ENCODE peak calls at places on chromosomes 13 and 19, in eight cellular contexts. U is heart right ventricle; I is CD4-positive, CD25-positive, alpha-beta regulatory T cell; Q is OCI-LY7; H is mucosa of descending colon; K is effector memory CD4-positive, alpha-beta T cell; G is IMR-90; L is transverse colon. Y is an unnamed sample.
A peak's percentile ranks its signal among the peaks of the same experiment; 100 is the strongest.

GRCh38 chr19:21767065-21767800 is at the start of gene ZNF100:
- DNase-seq in U (peak; percentile 94), I (peak; percentile 95), Q (peak; percentile 96), H (peak; percentile 93), K (peak; percentile 64), G (peak; percentile 90), L (peak; percentile 94), Y (peak; percentile 96)

GRCh38 chr19:1066251-1066747 is 668 bp upstream of the ARHGAP45 start:
- DNase-seq in U (no peak), I (no peak), Q (no peak), H (peak; percentile 69), K (no peak), G (no peak), L (no peak), Y (no peak)

GRCh38 chr19:15534957-15535864 is 26.9 kb downstream of the CYP4F22 start:
- DNase-seq in U (no peak), I (no peak), Q (no peak), H (no peak), K (no peak), G (no peak), L (no peak), Y (no peak)

GRCh38 chr13:32426191-32426980 is 1.5 kb downstream of the N4BP2L1 start:
- DNase-seq in U (no peak), I (peak; percentile 91), Q (peak; percentile 79), H (no peak), K (peak; percentile 12), G (no peak), L (peak; percentile 25), Y (peak; percentile 40)

GRCh38 chr19:17262557-17262956 is 2.0 kb downstream of the USHBP1 start:
- DNase-seq in U (no peak), I (no peak), Q (no peak), H (no peak), K (no peak), G (no peak), L (no peak), Y (no peak)

GRCh38 chr13:45316210-45316799 is 24.7 kb downstream of the TPT1 start:
- DNase-seq in U (no peak), I (no peak), Q (no peak), H (no peak), K (no peak), G (no peak), L (no peak), Y (peak; percentile 29)

GRCh38 chr13:63605403-63605802 is 2189.8 kb upstream of the PCDH20 start:
- DNase-seq in U (no peak), I (no peak), Q (no peak), H (no peak), K (no peak), G (no peak), L (no peak), Y (no peak)

GRCh38 chr13:36858285-36858684 is 39.3 kb downstream of the RFXAP start:
- DNase-seq in U (no peak), I (peak; percentile 56), Q (peak; percentile 82), H (no peak), K (no peak), G (peak; percentile 65), L (no peak), Y (no peak)

GRCh38 chr19:16650821-16651220 is 9.1 kb downstream of the SMIM7 start:
- DNase-seq in U (no peak), I (no peak), Q (no peak), H (no peak), K (no peak), G (no peak), L (no peak), Y (no peak)

GRCh38 chr13:44768775-44769578 is 192.8 kb upstream of the TSC22D1 start:
- DNase-seq in U (no peak), I (peak; percentile 6), Q (no peak), H (no peak), K (no peak), G (peak; percentile 46), L (no peak), Y (no peak)

GRCh38 chr13:50650936-50651638 is 192.4 kb downstream of the DLEU7 start:
- DNase-seq in U (no peak), I (no peak), Q (peak; percentile 67), H (no peak), K (no peak), G (peak; percentile 46), L (no peak), Y (no peak)

GRCh38 chr13:48096670-48097069 is 1.8 kb upstream of the MED4 start:
- DNase-seq in U (no peak), I (no peak), Q (no peak), H (no peak), K (no peak), G (no peak), L (no peak), Y (no peak)

GRCh38 chr19:15198006-15198356 is 2.8 kb downstream of the NOTCH3 start:
- DNase-seq in U (no peak), I (no peak), Q (no peak), H (no peak), K (no peak), G (no peak), L (peak; percentile 28), Y (no peak)

GRCh38 chr13:87777395-87777794 is 106.2 kb downstream of the SLITRK5 start:
- DNase-seq in U (no peak), I (no peak), Q (peak; percentile 50), H (no peak), K (no peak), G (no peak), L (no peak), Y (no peak)

GRCh38 chr13:87570669-87571068 is 100.5 kb upstream of the SLITRK5 start:
- DNase-seq in U (no peak), I (no peak), Q (no peak), H (no peak), K (no peak), G (no peak), L (no peak), Y (no peak)

GRCh38 chr19:44609219-44609618 is 4.1 kb upstream of the IGSF23 start:
- DNase-seq in U (no peak), I (no peak), Q (no peak), H (no peak), K (no peak), G (peak; percentile 69), L (no peak), Y (no peak)

GRCh38 chr19:4720037-4720700 is 3.5 kb downstream of the DPP9 start:
- DNase-seq in U (no peak), I (no peak), Q (no peak), H (no peak), K (no peak), G (no peak), L (no peak), Y (no peak)
- H3K36me3 ChIP-seq in U (peaks cover 6% of the 10 kb centered on the region), I (peaks cover 42% of the 10 kb centered on the region), Q (peaks cover 60% of the 10 kb centered on the region), H (peaks cover 5% of the 10 kb centered on the region), K (peaks cover 57% of the 10 kb centered on the region), G (peaks cover 43% of the 10 kb centered on the region), L (peaks cover 6% of the 10 kb centered on the region), Y (peaks cover 53% of the 10 kb centered on the region)

GRCh38 chr19:35304036-35304435 is 12.1 kb downstream of the MAG start:
- DNase-seq in U (no peak), I (no peak), Q (no peak), H (no peak), K (no peak), G (no peak), L (no peak), Y (no peak)
- H3K4me1 ChIP-seq in U (no peaks in the 10 kb centered on the region), I (no peaks in the 10 kb centered on the region), Q (peaks cover 67% of the 10 kb centered on the region), H (no peaks in the 10 kb centered on the region), K (no peaks in the 10 kb centered on the region), G (no peaks in the 10 kb centered on the region), L (no peaks in the 10 kb centered on the region), Y (no peaks in the 10 kb centered on the region)

GRCh38 chr19:11116507-11116906 is 27.2 kb downstream of the LDLR start:
- DNase-seq in U (no peak), I (no peak), Q (no peak), H (no peak), K (no peak), G (no peak), L (no peak), Y (no peak)
- H3K36me3 ChIP-seq in U (peaks cover 23% of the 10 kb centered on the region), I (peaks cover 54% of the 10 kb centered on the region), Q (peaks cover 96% of the 10 kb centered on the region), H (peaks cover 18% of the 10 kb centered on the region), K (peaks cover 59% of the 10 kb centered on the region), G (peaks cover 71% of the 10 kb centered on the region), L (no peaks in the 10 kb centered on the region), Y (peaks cover 99% of the 10 kb centered on the region)

GRCh38 chr19:50508850-50509190 is 2.2 kb downstream of the JOSD2 start:
- DNase-seq in U (no peak), I (no peak), Q (no peak), H (peak; percentile 31), K (no peak), G (no peak), L (no peak), Y (no peak)
- H3K4me1 ChIP-seq in U (peaks cover 8% of the 10 kb centered on the region), I (peaks cover 16% of the 10 kb centered on the region), Q (peaks cover 12% of the 10 kb centered on the region), H (peaks cover 5% of the 10 kb centered on the region), K (peaks cover 12% of the 10 kb centered on the region), G (peaks cover 3% of the 10 kb centered on the region), L (peaks cover 8% of the 10 kb centered on the region), Y (no peaks in the 10 kb centered on the region)

GRCh38 chr19:3653081-3653795 is 26.6 kb upstream of the CACTIN start:
- DNase-seq in U (no peak), I (no peak), Q (no peak), H (no peak), K (no peak), G (no peak), L (no peak), Y (no peak)

GRCh38 chr19:3651684-3652083 is 25.1 kb upstream of the CACTIN start:
- DNase-seq in U (no peak), I (no peak), Q (no peak), H (no peak), K (no peak), G (no peak), L (no peak), Y (no peak)

GRCh38 chr19:3652422-3652821 is 25.8 kb upstream of the CACTIN start:
- DNase-seq in U (no peak), I (no peak), Q (no peak), H (no peak), K (no peak), G (no peak), L (no peak), Y (no peak)

GRCh38 chr19:3648037-3648905 is 21.7 kb upstream of the CACTIN start:
- DNase-seq in U (no peak), I (no peak), Q (no peak), H (no peak), K (no peak), G (no peak), L (no peak), Y (no peak)

DNA sequence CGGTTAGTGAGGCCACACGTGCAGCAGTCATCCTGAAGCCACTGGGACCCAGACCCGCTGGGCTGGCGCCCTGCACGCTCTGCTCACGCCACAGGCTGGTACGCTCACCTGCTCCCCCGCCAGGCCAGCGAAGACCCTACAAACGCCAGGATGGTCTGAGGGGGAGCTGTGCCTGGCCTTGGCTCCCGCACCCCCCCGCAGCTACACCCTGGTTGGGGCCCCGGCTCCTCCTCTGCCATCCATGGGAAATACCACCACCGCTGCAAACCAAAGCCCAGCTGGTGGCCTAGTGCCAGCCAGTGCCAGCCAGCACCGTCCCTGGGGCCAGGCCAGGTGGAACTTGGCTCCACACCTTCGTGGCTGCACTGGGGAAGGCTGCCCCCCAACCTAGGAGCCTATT is 23.3 kb upstream of the CACTIN start:
- DNase-seq in U (no peak), I (no peak), Q (no peak), H (no peak), K (no peak), G (no peak), L (no peak), Y (no peak)
- H3K36me3 ChIP-seq in U (peaks cover 28% of the 10 kb centered on the region), I (peaks cover 8% of the 10 kb centered on the region), Q (no peaks in the 10 kb centered on the region), H (no peaks in the 10 kb centered on the region), K (peaks cover 26% of the 10 kb centered on the region), G (peaks cover 46% of the 10 kb centered on the region), L (no peaks in the 10 kb centered on the region), Y (no peaks in the 10 kb centered on the region)